ENCODE peak calls at places on chromosome 12, in ten cellular contexts. Q, V, D, R, S, L, X, I, J and K are unnamed samples.

GRCh38 chr12:59041241-59042121 is 121.2 kb upstream of the LRIG3 start:
- DNase-seq in Q (peak; percentile 96), V (no peak), D (peak; percentile 80), R (no peak), S (peak; percentile 94), L (peak; percentile 95), X (peak; percentile 94), I (no peak), J (no peak), K (no peak)

GRCh38 chr12:69095765-69096477 is 143.4 kb upstream of the CPSF6 start:
- DNase-seq in Q (peak; percentile 34), V (no peak), D (no peak), R (no peak), S (no peak), L (peak; percentile 28), X (no peak), I (no peak), J (no peak), K (no peak)

GRCh38 chr12:104971276-104971675 is 13.2 kb upstream of the SLC41A2 start:
- DNase-seq in Q (peak; percentile 40), V (no peak), D (no peak), R (no peak), S (peak; percentile 19), L (no peak), X (no peak), I (no peak), J (no peak), K (no peak)

GRCh38 chr12:3935078-3935477 is 61.9 kb upstream of the PARP11 start:
- DNase-seq in Q (no peak), V (no peak), D (no peak), R (no peak), S (no peak), L (no peak), X (no peak), I (no peak), J (no peak), K (no peak)

GRCh38 chr12:103964805-103965204 is 867 bp upstream of the TDG start:
- DNase-seq in Q (no peak), V (no peak), D (no peak), R (no peak), S (peak; percentile 9), L (peak; percentile 8), X (no peak), I (no peak), J (no peak), K (no peak)

GRCh38 chr12:94055528-94055927 is 92.8 kb upstream of the PLXNC1 start:
- DNase-seq in Q (no peak), V (no peak), D (no peak), R (no peak), S (no peak), L (no peak), X (no peak), I (no peak), J (no peak), K (no peak)

GRCh38 chr12:30985814-30986452 is 59.4 kb downstream of the TSPAN11 start:
- DNase-seq in Q (peak; percentile 26), V (peak; percentile 53), D (peak; percentile 32), R (no peak), S (peak; percentile 52), L (peak; percentile 55), X (peak; percentile 53), I (no peak), J (peak; percentile 63), K (peak; percentile 74)

GRCh38 chr12:94644141-94644575 is 6.2 kb downstream of the TMCC3 start:
- DNase-seq in Q (peak; percentile 74), V (peak; percentile 49), D (no peak), R (no peak), S (peak; percentile 40), L (peak; percentile 27), X (no peak), I (no peak), J (no peak), K (no peak)

GRCh38 chr12:8844665-8845064 is 22.2 kb downstream of the A2ML1 start:
- DNase-seq in Q (peak; percentile 36), V (peak; percentile 77), D (no peak), R (no peak), S (no peak), L (peak; percentile 18), X (no peak), I (peak; percentile 73), J (no peak), K (no peak)

GRCh38 chr12:90090929-90091651 is 382.5 kb upstream of the ATP2B1 start:
- DNase-seq in Q (peak; percentile 97), V (no peak), D (peak; percentile 93), R (no peak), S (peak; percentile 90), L (peak; percentile 97), X (peak; percentile 92), I (no peak), J (no peak), K (no peak)

GRCh38 chr12:126093911-126094310 is 1028.7 kb downstream of the AACS start:
- DNase-seq in Q (peak; percentile 46), V (no peak), D (peak; percentile 38), R (no peak), S (no peak), L (peak; percentile 51), X (no peak), I (no peak), J (no peak), K (no peak)

GRCh38 chr12:6925543-6926279 is 2.0 kb upstream of the ATN1 start:
- DNase-seq in Q (peak; percentile 96), V (peak; percentile 85), D (peak; percentile 98), R (no peak), S (peak; percentile 94), L (peak; percentile 97), X (peak; percentile 94), I (peak; percentile 90), J (no peak), K (no peak)

GRCh38 chr12:30880061-30880460 is 46.5 kb upstream of the TSPAN11 start:
- DNase-seq in Q (no peak), V (no peak), D (no peak), R (no peak), S (no peak), L (peak; percentile 8), X (no peak), I (no peak), J (no peak), K (no peak)

GRCh38 chr12:14238224-14238792 is 127.2 kb upstream of the ATF7IP start:
- DNase-seq in Q (no peak), V (no peak), D (no peak), R (no peak), S (peak; percentile 41), L (peak; percentile 75), X (peak; percentile 44), I (no peak), J (no peak), K (no peak)

GRCh38 chr12:71011261-71011660 is 90.7 kb upstream of the PTPRR start:
- DNase-seq in Q (peak; percentile 51), V (no peak), D (peak; percentile 11), R (no peak), S (no peak), L (peak; percentile 88), X (peak; percentile 6), I (no peak), J (no peak), K (no peak)

GRCh38 chr12:12008232-12008850 is 62.4 kb upstream of the BCL2L14 start:
- DNase-seq in Q (peak; percentile 47), V (no peak), D (peak; percentile 45), R (no peak), S (no peak), L (no peak), X (no peak), I (no peak), J (no peak), K (no peak)

GRCh38 chr12:12927211-12928079 is 24.5 kb downstream of the GPRC5D start:
- DNase-seq in Q (peak; percentile 31), V (peak; percentile 95), D (no peak), R (peak; percentile 34), S (no peak), L (no peak), X (peak; percentile 41), I (peak; percentile 29), J (no peak), K (no peak)